ENCODE peak calls at places on chromosomes 5 and 9, in six cellular contexts. T is Panc1, N is body of pancreas, Z is tibial nerve, J is tibial artery, B is IMR-90. I is an unnamed sample.

GRCh38 chr5:52844885-52845284 is 57.2 kb downstream of the ITGA1 start:
- DNase-seq in T (no peak), N (no peak), Z (no peak), J (no peak), B (peak; percentile 61), I (no peak)

GRCh38 chr5:157528036-157528632 is 47.4 kb downstream of the ADAM19 start:
- DNase-seq in T (no peak), N (no peak), Z (no peak), J (no peak), B (peak; percentile 67), I (no peak)

GRCh38 chr9:137339045-137339444 is 37.0 kb upstream of the NRARP start:
- DNase-seq in T (no peak), N (no peak), Z (no peak), J (no peak), B (peak; percentile 17), I (no peak)

GRCh38 chr9:28004900-28005299 is 431.6 kb upstream of the C9orf72 start:
- DNase-seq in T (no peak), N (no peak), Z (no peak), J (no peak), B (no peak), I (no peak)

GRCh38 chr9:18438951-18439350 is 35.0 kb upstream of the ADAMTSL1 start:
- DNase-seq in T (no peak), N (no peak), Z (no peak), J (no peak), B (no peak), I (no peak)

GRCh38 chr5:87121315-87122170 is 146.1 kb upstream of the RASA1 start:
- DNase-seq in T (peak; percentile 51), N (no peak), Z (no peak), J (peak; percentile 42), B (peak; percentile 91), I (no peak)

GRCh38 chr5:124746252-124746915 is at the start of gene ZNF608:
- DNase-seq in T (no peak), N (peak; percentile 34), Z (no peak), J (peak; percentile 24), B (peak; percentile 78), I (no peak)

GRCh38 chr5:44983006-44983405 is 174.3 kb downstream of the MRPS30 start:
- DNase-seq in T (no peak), N (no peak), Z (no peak), J (no peak), B (no peak), I (no peak)

GRCh38 chr5:170791325-170791954 is 7.9 kb downstream of the GABRP start:
- DNase-seq in T (no peak), N (peak; percentile 85), Z (peak; percentile 34), J (peak; percentile 58), B (peak; percentile 56), I (peak; percentile 67)

GRCh38 chr9:17719053-17719452 is 140.2 kb downstream of the SH3GL2 start:
- DNase-seq in T (no peak), N (no peak), Z (no peak), J (no peak), B (no peak), I (no peak)

GRCh38 chr5:80667384-80667783 is 12.6 kb upstream of the DHFR start:
- DNase-seq in T (no peak), N (no peak), Z (no peak), J (no peak), B (no peak), I (no peak)

GRCh38 chr9:78032599-78033457 is 1.2 kb upstream of the GNAQ start:
- DNase-seq in T (no peak), N (no peak), Z (no peak), J (no peak), B (no peak), I (no peak)

GRCh38 chr5:133359861-133360260 is 252.5 kb downstream of the FSTL4 start:
- DNase-seq in T (no peak), N (no peak), Z (no peak), J (no peak), B (no peak), I (no peak)

GRCh38 chr9:135282001-135282731 is 194.7 kb downstream of the OLFM1 start:
- DNase-seq in T (no peak), N (peak; percentile 94), Z (peak; percentile 26), J (no peak), B (no peak), I (peak; percentile 70)

GRCh38 chr9:132945186-132946130 is 1.0 kb upstream of the TSC1 start:
- DNase-seq in T (no peak), N (no peak), Z (no peak), J (no peak), B (no peak), I (no peak)
- H3K27ac ChIP-seq in T (peak overlapping the region; percentile 49), N (peak overlapping the region; percentile 82), Z (peak overlapping the region; percentile 96), J (peak overlapping the region; percentile 95), B (peak overlapping the region; percentile 90), I (peak overlapping the region; percentile 96)

DNA sequence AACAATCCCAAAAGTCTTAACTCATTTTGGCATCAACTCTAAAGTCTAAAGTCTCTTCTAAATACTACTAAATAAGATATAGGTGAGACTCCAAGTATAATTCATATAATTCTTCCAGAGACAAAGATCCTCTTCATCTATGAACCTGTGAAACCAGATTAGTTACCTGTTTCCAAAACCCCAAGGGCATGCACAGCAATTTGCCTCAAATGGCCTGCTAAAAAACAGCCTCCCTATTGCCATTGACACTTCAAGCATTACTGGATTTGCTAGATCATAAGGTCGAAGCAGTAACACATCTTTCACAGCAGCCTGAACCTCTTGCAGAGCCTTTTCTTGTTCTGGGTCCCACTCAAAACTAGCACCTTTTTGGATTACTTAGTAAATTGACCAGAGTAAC is 20.3 kb upstream of the GABRG2 start:
- DNase-seq in T (no peak), N (no peak), Z (no peak), J (no peak), B (no peak), I (no peak)
- H3K4me1 ChIP-seq in T (no peaks in the 10 kb centered on the region), N (no peaks in the 10 kb centered on the region), Z (no peaks in the 10 kb centered on the region), J (no peaks in the 10 kb centered on the region), B (no peaks in the 10 kb centered on the region), I (no peaks in the 10 kb centered on the region)

DNA sequence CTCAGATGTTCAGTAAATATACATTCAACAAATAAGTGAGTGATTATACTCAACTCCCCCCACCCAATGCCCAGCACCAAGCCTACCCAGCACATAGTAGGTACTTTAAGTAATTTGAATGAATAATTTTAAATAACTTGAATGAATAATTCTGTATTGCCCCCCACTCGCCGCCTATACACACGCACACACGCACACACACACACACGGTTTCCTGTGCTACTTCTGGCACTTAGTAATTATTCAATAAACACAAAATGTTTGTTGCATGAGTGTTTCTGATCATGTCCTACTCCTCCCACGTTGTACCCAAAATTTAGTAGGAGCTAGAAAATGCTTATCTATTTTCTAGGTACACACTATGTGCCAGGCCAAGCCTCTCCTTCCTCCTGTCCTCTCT is 16.2 kb downstream of the PCDH12 start:
- DNase-seq in T (no peak), N (no peak), Z (no peak), J (no peak), B (peak; percentile 17), I (no peak)
- H3K27ac ChIP-seq in T (no peak overlapping the region), N (no peak overlapping the region), Z (no peak overlapping the region), J (peak overlapping the region; percentile 59), B (no peak overlapping the region), I (peak overlapping the region; percentile 15)

DNA sequence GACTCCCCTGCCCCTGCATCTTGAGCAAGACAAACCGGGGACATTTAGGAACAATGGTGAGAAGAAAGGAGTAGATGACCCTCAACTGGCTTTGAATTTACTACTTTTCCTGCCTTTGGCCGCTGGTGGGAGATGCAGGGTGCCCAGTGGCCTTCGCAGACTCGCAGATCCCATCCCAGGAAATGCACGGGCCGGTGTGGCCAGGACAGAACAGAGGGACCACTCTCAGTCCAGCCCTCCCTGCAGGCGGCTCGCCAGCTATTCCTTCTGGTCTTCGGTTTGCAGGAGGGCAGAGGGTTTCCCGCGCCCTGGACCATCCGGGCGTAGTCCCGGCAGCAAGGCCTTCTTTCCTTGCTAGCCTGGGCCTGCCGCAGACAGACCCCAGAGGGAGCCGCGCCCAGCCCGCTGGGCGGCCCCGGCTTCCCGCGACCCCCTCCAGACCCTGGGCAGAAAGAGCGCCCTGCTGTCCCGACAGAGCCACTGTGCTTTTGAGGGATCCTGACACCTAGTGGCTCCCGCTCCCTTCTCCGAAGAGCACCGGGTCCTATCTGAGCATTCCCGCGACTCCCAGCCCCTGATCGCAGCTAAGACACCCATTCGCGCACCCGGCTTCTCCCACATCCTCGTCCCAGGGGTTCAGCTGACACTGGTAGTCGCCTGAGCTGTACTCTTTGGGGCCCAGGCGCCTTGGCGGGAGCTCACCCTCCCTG is 1.2 kb downstream of the CFAP90 start:
- DNase-seq in T (no peak), N (no peak), Z (no peak), J (no peak), B (no peak), I (peak; percentile 58)
- H3K4me1 ChIP-seq in T (no peaks in the 10 kb centered on the region), N (peaks cover 20% of the 10 kb centered on the region), Z (peaks cover 5% of the 10 kb centered on the region), J (peaks cover 22% of the 10 kb centered on the region), B (no peaks in the 10 kb centered on the region), I (peaks cover 6% of the 10 kb centered on the region)

GRCh38 chr5:141513021-141513626 is 24.2 kb downstream of the PCDHGC5 start:
- DNase-seq in T (no peak), N (peak; percentile 44), Z (no peak), J (peak; percentile 48), B (peak; percentile 59), I (no peak)

GRCh38 chr5:141512390-141513020 is 23.6 kb downstream of the PCDHGC5 start:
- DNase-seq in T (no peak), N (peak; percentile 91), Z (peak; percentile 68), J (peak; percentile 87), B (peak; percentile 54), I (peak; percentile 83)

GRCh38 chr5:141510160-141510559 is 21.3 kb downstream of the PCDHGC5 start:
- DNase-seq in T (no peak), N (no peak), Z (no peak), J (no peak), B (no peak), I (no peak)

GRCh38 chr5:141511771-141512325 is 23.0 kb downstream of the PCDHGC5 start:
- DNase-seq in T (no peak), N (no peak), Z (no peak), J (no peak), B (no peak), I (no peak)

GRCh38 chr5:141510850-141511718 is 22.2 kb downstream of the PCDHGC5 start:
- DNase-seq in T (no peak), N (no peak), Z (no peak), J (no peak), B (no peak), I (no peak)
- H3K27ac ChIP-seq in T (no peak overlapping the region), N (no peak overlapping the region), Z (no peak overlapping the region), J (peak overlapping the region; percentile 95), B (no peak overlapping the region), I (no peak overlapping the region)

I was measured in heart left ventricle.